ENCODE peak calls at places on chromosome 16, in nine cellular contexts. One of them, this sample, is unnamed.

GRCh38 chr16:63323055-63323454 is 1286.8 kb upstream of the CDH8 start:
- DNase-seq in stomach: no peak
- DNase-seq in dorsolateral prefrontal cortex: no peak
- DNase-seq in AG09309: no peak
- DNase-seq in Peyer's patch: no peak
- DNase-seq in adrenal gland: no peak
- DNase-seq in astrocyte of the cerebellum: no peak
- DNase-seq in epithelial cell of esophagus: peak
- DNase-seq in heart left ventricle: no peak
- DNase-seq in this sample: no peak

GRCh38 chr16:49049191-49049590 is 232.4 kb downstream of the CBLN1 start:
- DNase-seq in stomach: no peak
- DNase-seq in dorsolateral prefrontal cortex: peak
- DNase-seq in AG09309: no peak
- DNase-seq in Peyer's patch: no peak
- DNase-seq in adrenal gland: no peak
- DNase-seq in astrocyte of the cerebellum: no peak
- DNase-seq in epithelial cell of esophagus: no peak
- DNase-seq in heart left ventricle: no peak
- DNase-seq in this sample: no peak

GRCh38 chr16:57882797-57883196 is 80.5 kb upstream of the KIFC3 start:
- DNase-seq in stomach: no peak
- DNase-seq in dorsolateral prefrontal cortex: no peak
- DNase-seq in AG09309: no peak
- DNase-seq in Peyer's patch: no peak
- DNase-seq in adrenal gland: no peak
- DNase-seq in astrocyte of the cerebellum: no peak
- DNase-seq in epithelial cell of esophagus: no peak
- DNase-seq in heart left ventricle: no peak
- DNase-seq in this sample: no peak

GRCh38 chr16:399278-400019 is 2.2 kb upstream of the DECR2 start:
- DNase-seq in stomach: no peak
- DNase-seq in dorsolateral prefrontal cortex: no peak
- DNase-seq in AG09309: no peak
- DNase-seq in Peyer's patch: no peak
- DNase-seq in adrenal gland: no peak
- DNase-seq in astrocyte of the cerebellum: no peak
- DNase-seq in epithelial cell of esophagus: no peak
- DNase-seq in heart left ventricle: no peak
- DNase-seq in this sample: no peak

GRCh38 chr16:83843657-83844056 is 35.9 kb downstream of the HSBP1 start:
- DNase-seq in stomach: no peak
- DNase-seq in dorsolateral prefrontal cortex: no peak
- DNase-seq in AG09309: no peak
- DNase-seq in Peyer's patch: no peak
- DNase-seq in adrenal gland: no peak
- DNase-seq in astrocyte of the cerebellum: no peak
- DNase-seq in epithelial cell of esophagus: no peak
- DNase-seq in heart left ventricle: no peak
- DNase-seq in this sample: no peak

GRCh38 chr16:35752012-35752772 is 2292.8 kb downstream of the TP53TG3F start:
- DNase-seq in stomach: no peak
- DNase-seq in dorsolateral prefrontal cortex: no peak
- DNase-seq in AG09309: no peak
- DNase-seq in Peyer's patch: no peak
- DNase-seq in adrenal gland: no peak
- DNase-seq in astrocyte of the cerebellum: no peak
- DNase-seq in epithelial cell of esophagus: no peak
- DNase-seq in heart left ventricle: no peak
- DNase-seq in this sample: no peak

GRCh38 chr16:55439101-55439690 is 39.8 kb upstream of the MMP2 start:
- DNase-seq in stomach: no peak
- DNase-seq in dorsolateral prefrontal cortex: no peak
- DNase-seq in AG09309: peak
- DNase-seq in Peyer's patch: no peak
- DNase-seq in adrenal gland: no peak
- DNase-seq in astrocyte of the cerebellum: no peak
- DNase-seq in epithelial cell of esophagus: peak
- DNase-seq in heart left ventricle: no peak
- DNase-seq in this sample: no peak

GRCh38 chr16:88702364-88703210 is 3.6 kb downstream of the RNF166 start:
- DNase-seq in stomach: no peak
- DNase-seq in dorsolateral prefrontal cortex: no peak
- DNase-seq in AG09309: no peak
- DNase-seq in Peyer's patch: no peak
- DNase-seq in adrenal gland: no peak
- DNase-seq in astrocyte of the cerebellum: no peak
- DNase-seq in epithelial cell of esophagus: no peak
- DNase-seq in heart left ventricle: no peak
- DNase-seq in this sample: no peak

GRCh38 chr16:57761301-57761700 is 25.7 kb downstream of the KATNB1 start:
- DNase-seq in stomach: no peak
- DNase-seq in dorsolateral prefrontal cortex: no peak
- DNase-seq in AG09309: no peak
- DNase-seq in Peyer's patch: no peak
- DNase-seq in adrenal gland: no peak
- DNase-seq in astrocyte of the cerebellum: no peak
- DNase-seq in epithelial cell of esophagus: no peak
- DNase-seq in heart left ventricle: no peak
- DNase-seq in this sample: no peak

GRCh38 chr16:17001471-17001870 is 469.3 kb downstream of the XYLT1 start:
- DNase-seq in stomach: no peak
- DNase-seq in dorsolateral prefrontal cortex: no peak
- DNase-seq in AG09309: no peak
- DNase-seq in Peyer's patch: no peak
- DNase-seq in adrenal gland: no peak
- DNase-seq in astrocyte of the cerebellum: no peak
- DNase-seq in epithelial cell of esophagus: no peak
- DNase-seq in heart left ventricle: no peak
- DNase-seq in this sample: no peak

GRCh38 chr16:16994831-16995230 is 475.9 kb downstream of the XYLT1 start:
- DNase-seq in stomach: no peak
- DNase-seq in dorsolateral prefrontal cortex: no peak
- DNase-seq in AG09309: no peak
- DNase-seq in Peyer's patch: no peak
- DNase-seq in adrenal gland: no peak
- DNase-seq in astrocyte of the cerebellum: no peak
- DNase-seq in epithelial cell of esophagus: no peak
- DNase-seq in heart left ventricle: no peak
- DNase-seq in this sample: no peak

GRCh38 chr16:16992986-16993783 is 477.6 kb downstream of the XYLT1 start:
- DNase-seq in stomach: no peak
- DNase-seq in dorsolateral prefrontal cortex: no peak
- DNase-seq in AG09309: no peak
- DNase-seq in Peyer's patch: no peak
- DNase-seq in adrenal gland: no peak
- DNase-seq in astrocyte of the cerebellum: no peak
- DNase-seq in epithelial cell of esophagus: no peak
- DNase-seq in heart left ventricle: no peak
- DNase-seq in this sample: no peak

GRCh38 chr16:16997349-16997748 is 473.4 kb downstream of the XYLT1 start:
- DNase-seq in stomach: no peak
- DNase-seq in dorsolateral prefrontal cortex: no peak
- DNase-seq in AG09309: no peak
- DNase-seq in Peyer's patch: no peak
- DNase-seq in adrenal gland: no peak
- DNase-seq in astrocyte of the cerebellum: no peak
- DNase-seq in epithelial cell of esophagus: no peak
- DNase-seq in heart left ventricle: no peak
- DNase-seq in this sample: no peak

DNA sequence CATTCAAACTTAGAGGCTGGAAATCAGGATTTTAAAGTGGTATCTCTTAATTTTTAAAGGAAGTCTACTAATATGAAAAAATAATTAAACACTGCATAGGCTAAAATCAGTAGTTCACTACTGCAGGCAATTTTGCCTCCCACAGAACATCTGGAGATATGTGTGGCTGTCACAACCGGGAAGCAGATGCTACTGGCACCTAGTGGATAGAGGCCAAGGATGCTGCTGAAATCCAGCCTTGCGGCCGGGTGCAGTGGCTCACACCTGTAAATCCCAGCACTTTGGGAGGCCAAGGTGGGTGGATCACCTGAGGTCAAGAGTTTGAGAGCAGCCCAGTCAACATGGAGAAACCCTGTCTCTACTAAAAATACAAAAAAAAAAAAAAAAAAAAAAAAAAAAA is 473.9 kb downstream of the XYLT1 start:
- DNase-seq in stomach: no peak
- DNase-seq in dorsolateral prefrontal cortex: no peak
- DNase-seq in AG09309: no peak
- DNase-seq in Peyer's patch: no peak
- DNase-seq in adrenal gland: no peak
- DNase-seq in astrocyte of the cerebellum: no peak
- DNase-seq in epithelial cell of esophagus: no peak
- DNase-seq in heart left ventricle: no peak
- DNase-seq in this sample: no peak
- TF ChIP-seq CTCF in stomach: no peak
- TF ChIP-seq CTCF in dorsolateral prefrontal cortex: no peak
- TF ChIP-seq CTCF in AG09309: no peak
- TF ChIP-seq CTCF in Peyer's patch: no peak
- TF ChIP-seq CTCF in adrenal gland: no peak
- TF ChIP-seq CTCF in astrocyte of the cerebellum: no peak
- TF ChIP-seq CTCF in epithelial cell of esophagus: no peak
- TF ChIP-seq CTCF in heart left ventricle: no peak
- TF ChIP-seq CTCF in this sample: no peak

DNA sequence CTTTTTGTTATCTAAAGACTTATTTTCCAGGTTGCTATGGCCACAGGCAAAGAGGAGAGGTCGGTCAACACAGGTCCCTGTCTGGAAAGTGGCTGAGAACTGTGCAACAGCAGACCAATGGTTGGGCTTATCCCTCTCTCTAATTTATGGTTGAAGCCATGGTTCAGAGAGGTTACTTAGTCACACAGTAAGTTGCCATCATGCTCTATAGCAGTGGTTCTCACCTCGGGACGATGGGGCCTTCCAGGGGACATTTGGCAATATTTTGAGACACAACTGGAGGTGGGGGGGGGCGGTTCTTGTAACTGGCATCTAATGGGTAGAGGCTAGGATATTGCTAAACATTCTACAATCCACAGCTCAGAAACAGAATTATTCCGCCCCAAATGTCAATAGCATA is 842 bp upstream of the LDAF1 start:
- DNase-seq in stomach: no peak
- DNase-seq in dorsolateral prefrontal cortex: no peak
- DNase-seq in AG09309: no peak
- DNase-seq in Peyer's patch: no peak
- DNase-seq in adrenal gland: no peak
- DNase-seq in astrocyte of the cerebellum: no peak
- DNase-seq in epithelial cell of esophagus: no peak
- DNase-seq in heart left ventricle: no peak
- DNase-seq in this sample: no peak
- H3K4me3 ChIP-seq in stomach: no peak
- H3K4me3 ChIP-seq in dorsolateral prefrontal cortex: no peak
- H3K4me3 ChIP-seq in AG09309: no peak
- H3K4me3 ChIP-seq in Peyer's patch: no peak
- H3K4me3 ChIP-seq in adrenal gland: no peak
- H3K4me3 ChIP-seq in astrocyte of the cerebellum: no peak
- H3K4me3 ChIP-seq in epithelial cell of esophagus: no peak
- H3K4me3 ChIP-seq in heart left ventricle: peak
- H3K4me3 ChIP-seq in this sample: no peak

GRCh38 chr16:22813223-22813945 is 578 bp upstream of the HS3ST2 start:
- DNase-seq in stomach: peak
- DNase-seq in dorsolateral prefrontal cortex: peak
- DNase-seq in AG09309: no peak
- DNase-seq in Peyer's patch: peak
- DNase-seq in adrenal gland: peak
- DNase-seq in astrocyte of the cerebellum: no peak
- DNase-seq in epithelial cell of esophagus: peak
- DNase-seq in heart left ventricle: peak
- DNase-seq in this sample: no peak
- TF ChIP-seq CTCF in stomach: no peak
- TF ChIP-seq CTCF in dorsolateral prefrontal cortex: no peak
- TF ChIP-seq CTCF in AG09309: peak
- TF ChIP-seq CTCF in Peyer's patch: peak
- TF ChIP-seq CTCF in adrenal gland: peak
- TF ChIP-seq CTCF in astrocyte of the cerebellum: peak
- TF ChIP-seq CTCF in epithelial cell of esophagus: peak
- TF ChIP-seq CTCF in heart left ventricle: peak
- TF ChIP-seq CTCF in this sample: peak

GRCh38 chr16:86580063-86580797 is 1.9 kb downstream of the FOXL1 start:
- DNase-seq in stomach: no peak
- DNase-seq in dorsolateral prefrontal cortex: no peak
- DNase-seq in AG09309: no peak
- DNase-seq in Peyer's patch: no peak
- DNase-seq in adrenal gland: no peak
- DNase-seq in astrocyte of the cerebellum: no peak
- DNase-seq in epithelial cell of esophagus: no peak
- DNase-seq in heart left ventricle: no peak
- DNase-seq in this sample: no peak
- H3K4me3 ChIP-seq in stomach: peak
- H3K4me3 ChIP-seq in dorsolateral prefrontal cortex: no peak
- H3K4me3 ChIP-seq in AG09309: peak
- H3K4me3 ChIP-seq in Peyer's patch: no peak
- H3K4me3 ChIP-seq in adrenal gland: no peak
- H3K4me3 ChIP-seq in astrocyte of the cerebellum: peak
- H3K4me3 ChIP-seq in epithelial cell of esophagus: no peak
- H3K4me3 ChIP-seq in heart left ventricle: peak
- H3K4me3 ChIP-seq in this sample: no peak

DNA sequence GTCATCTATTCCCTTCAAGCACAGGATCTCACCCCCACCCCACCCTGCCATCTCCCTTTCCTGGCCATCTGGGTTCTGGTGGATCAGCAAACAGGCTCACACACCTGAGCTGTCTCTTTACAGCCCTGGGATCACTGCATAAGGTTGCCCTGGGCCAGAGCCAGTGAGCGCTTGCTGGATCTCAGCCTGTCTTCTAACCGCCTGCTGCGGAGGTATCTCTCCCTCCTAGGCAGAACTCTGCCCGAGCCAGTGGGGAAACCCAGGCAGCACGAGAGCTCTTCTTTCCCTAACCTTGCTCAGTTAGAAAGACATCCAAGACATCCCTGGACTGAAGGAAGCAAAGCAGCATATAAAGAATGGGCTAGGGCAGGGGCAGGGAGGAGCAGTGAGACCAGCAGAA is 6.4 kb downstream of the HAS3 start:
- DNase-seq in stomach: no peak
- DNase-seq in dorsolateral prefrontal cortex: no peak
- DNase-seq in AG09309: no peak
- DNase-seq in Peyer's patch: no peak
- DNase-seq in adrenal gland: no peak
- DNase-seq in astrocyte of the cerebellum: no peak
- DNase-seq in epithelial cell of esophagus: no peak
- DNase-seq in heart left ventricle: no peak
- DNase-seq in this sample: no peak
- TF ChIP-seq CTCF in stomach: no peak
- TF ChIP-seq CTCF in dorsolateral prefrontal cortex: no peak
- TF ChIP-seq CTCF in AG09309: no peak
- TF ChIP-seq CTCF in Peyer's patch: no peak
- TF ChIP-seq CTCF in adrenal gland: no peak
- TF ChIP-seq CTCF in astrocyte of the cerebellum: no peak
- TF ChIP-seq CTCF in epithelial cell of esophagus: no peak
- TF ChIP-seq CTCF in heart left ventricle: no peak
- TF ChIP-seq CTCF in this sample: no peak

DNA sequence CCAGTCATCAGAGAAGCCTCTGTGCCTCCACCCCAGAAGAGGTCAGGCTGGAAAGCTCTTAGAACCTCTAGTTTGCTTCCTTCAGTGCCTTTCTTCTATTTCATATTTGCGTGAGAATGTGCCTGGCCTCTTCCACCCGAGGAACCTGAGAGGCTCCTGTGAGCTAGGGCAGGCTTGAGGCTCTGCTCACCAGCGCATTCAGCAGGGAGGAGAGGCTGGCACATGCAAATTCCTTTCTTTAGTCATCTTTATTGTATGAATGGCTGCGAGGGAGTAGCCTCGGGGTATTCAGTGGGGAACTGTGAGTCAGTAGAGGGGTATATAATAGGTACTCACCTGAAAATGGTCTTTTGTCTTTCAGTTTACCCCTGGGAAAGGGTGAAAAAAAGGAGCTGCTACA is 268.3 kb downstream of the ABCC12 start:
- DNase-seq in stomach: no peak
- DNase-seq in dorsolateral prefrontal cortex: no peak
- DNase-seq in AG09309: no peak
- DNase-seq in Peyer's patch: no peak
- DNase-seq in adrenal gland: no peak
- DNase-seq in astrocyte of the cerebellum: no peak
- DNase-seq in epithelial cell of esophagus: peak
- DNase-seq in heart left ventricle: no peak
- DNase-seq in this sample: no peak
- H3K4me3 ChIP-seq in stomach: no peak
- H3K4me3 ChIP-seq in dorsolateral prefrontal cortex: no peak
- H3K4me3 ChIP-seq in AG09309: no peak
- H3K4me3 ChIP-seq in Peyer's patch: no peak
- H3K4me3 ChIP-seq in adrenal gland: no peak
- H3K4me3 ChIP-seq in astrocyte of the cerebellum: no peak
- H3K4me3 ChIP-seq in epithelial cell of esophagus: no peak
- H3K4me3 ChIP-seq in heart left ventricle: no peak
- H3K4me3 ChIP-seq in this sample: no peak